ENCODE peak calls at places on chromosome 2, in five cellular contexts. One of them, this sample, is unnamed.

GRCh38 chr2:73984922-73985317 is 210 bp downstream of the TET3 start:
- DNase-seq in lower lobe of right lung: peak
- DNase-seq in brain microvascular endothelial cell: no peak
- DNase-seq in thyroid gland: peak
- DNase-seq in H9: no peak
- DNase-seq in this sample: peak

GRCh38 chr2:156333274-156333950 is 891 bp upstream of the NR4A2 start:
- DNase-seq in H9: no peak
- DNase-seq in lower lobe of right lung: peak
- DNase-seq in brain microvascular endothelial cell: peak
- DNase-seq in thyroid gland: no peak
- DNase-seq in this sample: no peak

GRCh38 chr2:25132296-25132630 is 36.1 kb downstream of the POMC start:
- DNase-seq in lower lobe of right lung: no peak
- DNase-seq in brain microvascular endothelial cell: no peak
- DNase-seq in H9: no peak
- DNase-seq in thyroid gland: no peak
- DNase-seq in this sample: no peak

GRCh38 chr2:44479127-44479887 is 117.6 kb downstream of the CAMKMT start:
- DNase-seq in lower lobe of right lung: no peak
- DNase-seq in thyroid gland: peak
- DNase-seq in H9: peak
- DNase-seq in brain microvascular endothelial cell: peak
- DNase-seq in this sample: no peak

GRCh38 chr2:26347286-26347865 is 787 bp upstream of the ADGRF3 start:
- DNase-seq in brain microvascular endothelial cell: no peak
- DNase-seq in thyroid gland: no peak
- DNase-seq in H9: no peak
- DNase-seq in lower lobe of right lung: no peak
- DNase-seq in this sample: no peak

GRCh38 chr2:111632661-111633060 is 251.3 kb downstream of the ANAPC1 start:
- DNase-seq in lower lobe of right lung: no peak
- DNase-seq in H9: no peak
- DNase-seq in brain microvascular endothelial cell: no peak
- DNase-seq in thyroid gland: no peak
- DNase-seq in this sample: no peak

GRCh38 chr2:237665713-237666143 is 38.3 kb downstream of the LRRFIP1 start:
- DNase-seq in thyroid gland: peak
- DNase-seq in brain microvascular endothelial cell: no peak
- DNase-seq in lower lobe of right lung: no peak
- DNase-seq in H9: peak
- DNase-seq in this sample: no peak

GRCh38 chr2:15031745-15032240 is 399.3 kb downstream of the LRATD1 start:
- DNase-seq in lower lobe of right lung: no peak
- DNase-seq in brain microvascular endothelial cell: no peak
- DNase-seq in thyroid gland: no peak
- DNase-seq in H9: peak
- DNase-seq in this sample: no peak

GRCh38 chr2:69013123-69013836 is at the start of gene ANTXR1:
- DNase-seq in H9: peak
- DNase-seq in lower lobe of right lung: peak
- DNase-seq in thyroid gland: peak
- DNase-seq in brain microvascular endothelial cell: peak
- DNase-seq in this sample: peak

GRCh38 chr2:170512271-170512670 is 202.9 kb upstream of the SP5 start:
- DNase-seq in H9: no peak
- DNase-seq in thyroid gland: no peak
- DNase-seq in lower lobe of right lung: no peak
- DNase-seq in brain microvascular endothelial cell: no peak
- DNase-seq in this sample: no peak

GRCh38 chr2:191049728-191050639 is 36.0 kb upstream of the STAT1 start:
- DNase-seq in brain microvascular endothelial cell: peak
- DNase-seq in H9: no peak
- DNase-seq in thyroid gland: no peak
- DNase-seq in lower lobe of right lung: no peak
- DNase-seq in this sample: no peak

GRCh38 chr2:133303150-133303549 is 265.1 kb downstream of the NCKAP5 start:
- DNase-seq in H9: no peak
- DNase-seq in thyroid gland: no peak
- DNase-seq in lower lobe of right lung: no peak
- DNase-seq in brain microvascular endothelial cell: no peak
- DNase-seq in this sample: no peak

GRCh38 chr2:161036926-161037325 is 123.3 kb upstream of the TANK start:
- DNase-seq in lower lobe of right lung: no peak
- DNase-seq in thyroid gland: no peak
- DNase-seq in H9: no peak
- DNase-seq in brain microvascular endothelial cell: no peak
- DNase-seq in this sample: no peak

GRCh38 chr2:30109856-30110255 is 37.0 kb upstream of the YPEL5 start:
- DNase-seq in lower lobe of right lung: no peak
- DNase-seq in thyroid gland: no peak
- DNase-seq in H9: no peak
- DNase-seq in brain microvascular endothelial cell: no peak
- DNase-seq in this sample: no peak

GRCh38 chr2:181615086-181615635 is 41.7 kb downstream of the CERKL start:
- DNase-seq in H9: no peak
- DNase-seq in brain microvascular endothelial cell: no peak
- DNase-seq in lower lobe of right lung: no peak
- DNase-seq in thyroid gland: no peak
- DNase-seq in this sample: no peak

GRCh38 chr2:42054657-42055430 is 7.0 kb downstream of the PKDCC start:
- DNase-seq in thyroid gland: no peak
- DNase-seq in brain microvascular endothelial cell: no peak
- DNase-seq in H9: peak
- DNase-seq in lower lobe of right lung: no peak
- DNase-seq in this sample: no peak

GRCh38 chr2:189608160-189608559 is 27.6 kb upstream of the SLC40A1 start:
- DNase-seq in lower lobe of right lung: no peak
- DNase-seq in H9: no peak
- DNase-seq in brain microvascular endothelial cell: no peak
- DNase-seq in thyroid gland: no peak
- DNase-seq in this sample: no peak

GRCh38 chr2:172677363-172677762 is 58.3 kb upstream of the RAPGEF4 start:
- DNase-seq in brain microvascular endothelial cell: no peak
- DNase-seq in thyroid gland: no peak
- DNase-seq in lower lobe of right lung: no peak
- DNase-seq in H9: no peak
- DNase-seq in this sample: no peak

DNA sequence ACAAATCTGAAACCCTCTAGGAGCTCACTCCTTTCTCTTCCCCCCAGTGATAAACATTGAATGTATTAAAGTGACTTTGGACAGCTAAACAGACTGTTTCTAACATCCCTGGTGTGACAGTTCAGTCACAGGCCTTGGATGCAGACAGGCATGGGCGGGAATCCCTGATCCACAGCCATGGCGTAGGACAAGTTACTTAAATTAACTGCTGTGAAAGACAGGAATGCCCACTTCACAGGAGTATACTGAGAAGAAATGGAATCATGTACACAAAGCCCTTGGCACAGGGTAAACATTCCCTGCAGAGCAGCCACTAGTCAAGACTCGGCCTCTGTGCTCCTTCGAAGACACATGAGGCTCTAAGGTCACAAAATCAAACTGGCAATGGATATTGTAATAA is 34.0 kb downstream of the FARSB start:
- DNase-seq in thyroid gland: no peak
- DNase-seq in lower lobe of right lung: no peak
- DNase-seq in H9: no peak
- DNase-seq in brain microvascular endothelial cell: no peak
- DNase-seq in this sample: no peak
- H3K27ac ChIP-seq in thyroid gland: no peak
- H3K27ac ChIP-seq in lower lobe of right lung: peak
- H3K27ac ChIP-seq in H9: no peak
- H3K27ac ChIP-seq in brain microvascular endothelial cell: no peak
- H3K27ac ChIP-seq in this sample: peak

DNA sequence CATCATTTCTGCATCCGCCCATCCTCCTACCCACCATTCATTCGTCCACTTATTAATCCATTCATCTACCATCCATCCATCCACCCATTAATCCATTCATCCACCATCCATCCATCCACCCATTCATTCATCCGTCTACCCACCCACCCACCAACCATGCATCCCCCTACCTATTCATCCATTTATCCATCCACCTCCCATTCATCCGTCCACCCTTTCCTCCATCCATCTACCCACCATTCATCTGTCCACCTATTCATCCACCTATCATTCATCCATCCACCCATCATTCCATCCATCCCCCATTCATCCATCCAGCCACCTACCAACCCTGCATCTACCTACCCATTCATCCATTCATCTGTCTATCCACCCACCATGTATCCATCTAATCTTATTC is 83.5 kb upstream of the MCFD2 start:
- DNase-seq in lower lobe of right lung: no peak
- DNase-seq in brain microvascular endothelial cell: no peak
- DNase-seq in thyroid gland: no peak
- DNase-seq in H9: no peak
- DNase-seq in this sample: no peak
- H3K27ac ChIP-seq in lower lobe of right lung: no peak
- H3K27ac ChIP-seq in brain microvascular endothelial cell: no peak
- H3K27ac ChIP-seq in thyroid gland: no peak
- H3K27ac ChIP-seq in H9: no peak
- H3K27ac ChIP-seq in this sample: no peak

DNA sequence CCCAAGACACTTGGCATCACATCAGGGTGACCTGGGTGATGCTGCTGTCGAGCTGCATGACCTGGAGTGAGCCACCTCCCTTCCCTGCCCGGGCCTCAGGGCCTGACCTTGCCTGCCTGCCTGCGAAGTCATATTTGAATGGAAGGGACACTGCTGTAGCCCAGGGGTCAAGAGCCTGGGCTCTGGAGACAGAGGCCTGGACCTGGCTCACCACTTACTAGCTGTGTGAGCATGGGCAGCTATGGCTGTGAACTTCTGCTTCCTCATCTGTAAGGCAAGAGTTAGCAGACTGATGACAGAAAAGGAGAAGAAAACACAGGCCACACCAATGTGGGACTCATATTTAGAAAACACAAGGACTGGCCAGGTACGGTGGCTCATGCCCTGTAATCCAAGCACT is 118.7 kb downstream of the ZFP36L2 start:
- DNase-seq in thyroid gland: no peak
- DNase-seq in brain microvascular endothelial cell: no peak
- DNase-seq in lower lobe of right lung: no peak
- DNase-seq in H9: no peak
- DNase-seq in this sample: no peak
- H3K27ac ChIP-seq in thyroid gland: no peak
- H3K27ac ChIP-seq in brain microvascular endothelial cell: no peak
- H3K27ac ChIP-seq in lower lobe of right lung: peak
- H3K27ac ChIP-seq in H9: no peak
- H3K27ac ChIP-seq in this sample: peak

GRCh38 chr2:109016376-109016775 is 27.4 kb upstream of the EDAR start:
- DNase-seq in lower lobe of right lung: no peak
- DNase-seq in brain microvascular endothelial cell: no peak
- DNase-seq in thyroid gland: no peak
- DNase-seq in H9: no peak
- DNase-seq in this sample: no peak

GRCh38 chr2:109018452-109018851 is 29.4 kb upstream of the EDAR start:
- DNase-seq in thyroid gland: no peak
- DNase-seq in H9: no peak
- DNase-seq in brain microvascular endothelial cell: no peak
- DNase-seq in lower lobe of right lung: no peak
- DNase-seq in this sample: no peak

GRCh38 chr2:109017017-109017416 is 28.0 kb upstream of the EDAR start:
- DNase-seq in H9: no peak
- DNase-seq in thyroid gland: no peak
- DNase-seq in brain microvascular endothelial cell: no peak
- DNase-seq in lower lobe of right lung: no peak
- DNase-seq in this sample: no peak

GRCh38 chr2:109021895-109022300 is 32.9 kb upstream of the EDAR start:
- DNase-seq in brain microvascular endothelial cell: no peak
- DNase-seq in thyroid gland: no peak
- DNase-seq in lower lobe of right lung: no peak
- DNase-seq in H9: no peak
- DNase-seq in this sample: no peak

DNA sequence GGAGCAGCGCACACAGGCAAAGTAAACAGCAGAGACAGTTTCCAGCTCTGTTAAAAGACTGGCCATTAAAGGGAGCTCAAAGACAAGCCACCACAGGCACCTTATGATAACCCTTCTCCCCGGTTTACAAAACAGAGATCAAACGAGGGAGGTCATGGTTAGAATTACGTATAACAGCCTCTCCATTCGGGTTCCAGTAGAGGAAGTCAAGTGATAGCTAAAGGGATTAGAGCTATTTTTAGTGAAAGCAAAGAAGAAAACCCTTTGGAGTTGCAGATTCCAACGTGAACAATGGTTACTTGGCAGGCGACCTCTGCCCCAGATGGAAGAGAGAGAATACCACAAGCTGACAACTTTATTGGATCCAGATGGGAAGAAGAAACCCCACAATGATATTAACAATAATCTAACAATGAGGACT is 31.2 kb upstream of the EDAR start:
- DNase-seq in lower lobe of right lung: no peak
- DNase-seq in H9: no peak
- DNase-seq in thyroid gland: no peak
- DNase-seq in brain microvascular endothelial cell: no peak
- DNase-seq in this sample: no peak
- H3K27ac ChIP-seq in lower lobe of right lung: no peak
- H3K27ac ChIP-seq in H9: no peak
- H3K27ac ChIP-seq in thyroid gland: no peak
- H3K27ac ChIP-seq in brain microvascular endothelial cell: no peak
- H3K27ac ChIP-seq in this sample: no peak

DNA sequence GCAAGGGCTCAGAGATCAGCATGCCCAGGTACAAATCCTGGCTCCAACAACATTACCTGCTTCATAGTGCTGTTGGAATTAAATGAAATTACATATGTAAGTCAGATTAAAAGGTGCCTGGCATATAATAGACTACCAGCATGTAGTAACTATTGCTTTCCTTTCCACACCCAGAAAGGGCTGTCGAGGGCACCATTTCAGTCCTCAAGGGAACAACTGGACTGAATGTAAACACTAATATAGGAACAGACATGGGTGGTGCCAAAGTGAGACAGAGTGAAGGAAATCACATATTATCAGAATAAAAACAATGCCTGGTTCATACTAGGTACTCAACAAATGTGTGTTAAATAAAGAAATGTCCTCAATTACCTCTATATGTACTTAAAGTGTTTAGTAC is 43.3 kb downstream of the FAP start:
- DNase-seq in thyroid gland: no peak
- DNase-seq in lower lobe of right lung: no peak
- DNase-seq in brain microvascular endothelial cell: no peak
- DNase-seq in H9: no peak
- DNase-seq in this sample: no peak
- H3K27ac ChIP-seq in thyroid gland: no peak
- H3K27ac ChIP-seq in lower lobe of right lung: no peak
- H3K27ac ChIP-seq in brain microvascular endothelial cell: no peak
- H3K27ac ChIP-seq in H9: no peak
- H3K27ac ChIP-seq in this sample: no peak

This sample was measured in left ventricle myocardium inferior.